ENCODE peak calls at places on chromosome 6, in eight cellular contexts. One of them, this sample, is unnamed.

GRCh38 chr6:89745096-89745495 is 74.5 kb downstream of the MDN1 start:
- DNase-seq in left cardiac atrium: no peak
- DNase-seq in vagina: no peak
- DNase-seq in ovary: no peak
- DNase-seq in stimulated activated CD8-positive, alpha-beta memory T cell treated with anti-CD3 and anti-CD28 coated beads, Interleukin-4, amount 100 ng/mL, for 24 hours: no peak
- DNase-seq in activated CD4-positive, alpha-beta T cell treated with anti-CD3 and anti-CD28 coated beads, Interleukin-2, amount 50 U/mL, for 1 hour: no peak
- DNase-seq in stimulated activated CD4-positive, alpha-beta T cell treated with anti-CD3 and anti-CD28 coated beads, Interleukin-1b, Interleukin-23, amount 100 ng/mL, for 4 hours: no peak
- DNase-seq in activated naive CD4-positive, alpha-beta T cell: no peak
- DNase-seq in this sample: no peak

GRCh38 chr6:3345836-3346235 is 87.1 kb downstream of the PSMG4 start:
- DNase-seq in stimulated activated CD4-positive, alpha-beta T cell treated with anti-CD3 and anti-CD28 coated beads, Interleukin-1b, Interleukin-23, amount 100 ng/mL, for 4 hours: no peak
- DNase-seq in activated naive CD4-positive, alpha-beta T cell: no peak
- DNase-seq in left cardiac atrium: no peak
- DNase-seq in activated CD4-positive, alpha-beta T cell treated with anti-CD3 and anti-CD28 coated beads, Interleukin-2, amount 50 U/mL, for 1 hour: no peak
- DNase-seq in vagina: no peak
- DNase-seq in stimulated activated CD8-positive, alpha-beta memory T cell treated with anti-CD3 and anti-CD28 coated beads, Interleukin-4, amount 100 ng/mL, for 24 hours: no peak
- DNase-seq in ovary: no peak
- DNase-seq in this sample: no peak

GRCh38 chr6:20302702-20303251 is 90.5 kb upstream of the MBOAT1 start:
- DNase-seq in stimulated activated CD4-positive, alpha-beta T cell treated with anti-CD3 and anti-CD28 coated beads, Interleukin-1b, Interleukin-23, amount 100 ng/mL, for 4 hours: no peak
- DNase-seq in vagina: no peak
- DNase-seq in left cardiac atrium: no peak
- DNase-seq in ovary: no peak
- DNase-seq in activated CD4-positive, alpha-beta T cell treated with anti-CD3 and anti-CD28 coated beads, Interleukin-2, amount 50 U/mL, for 1 hour: no peak
- DNase-seq in stimulated activated CD8-positive, alpha-beta memory T cell treated with anti-CD3 and anti-CD28 coated beads, Interleukin-4, amount 100 ng/mL, for 24 hours: no peak
- DNase-seq in activated naive CD4-positive, alpha-beta T cell: no peak
- DNase-seq in this sample: no peak

GRCh38 chr6:45415778-45416518 is 38.2 kb upstream of the SUPT3H start:
- DNase-seq in stimulated activated CD8-positive, alpha-beta memory T cell treated with anti-CD3 and anti-CD28 coated beads, Interleukin-4, amount 100 ng/mL, for 24 hours: no peak
- DNase-seq in vagina: no peak
- DNase-seq in activated naive CD4-positive, alpha-beta T cell: no peak
- DNase-seq in ovary: no peak
- DNase-seq in activated CD4-positive, alpha-beta T cell treated with anti-CD3 and anti-CD28 coated beads, Interleukin-2, amount 50 U/mL, for 1 hour: no peak
- DNase-seq in left cardiac atrium: no peak
- DNase-seq in stimulated activated CD4-positive, alpha-beta T cell treated with anti-CD3 and anti-CD28 coated beads, Interleukin-1b, Interleukin-23, amount 100 ng/mL, for 4 hours: no peak
- DNase-seq in this sample: no peak

GRCh38 chr6:3751730-3752537 is 421 bp upstream of the PXDC1 start:
- DNase-seq in stimulated activated CD8-positive, alpha-beta memory T cell treated with anti-CD3 and anti-CD28 coated beads, Interleukin-4, amount 100 ng/mL, for 24 hours: peak; percentile 55
- DNase-seq in stimulated activated CD4-positive, alpha-beta T cell treated with anti-CD3 and anti-CD28 coated beads, Interleukin-1b, Interleukin-23, amount 100 ng/mL, for 4 hours: peak; percentile 48
- DNase-seq in vagina: no peak
- DNase-seq in activated CD4-positive, alpha-beta T cell treated with anti-CD3 and anti-CD28 coated beads, Interleukin-2, amount 50 U/mL, for 1 hour: peak; percentile 53
- DNase-seq in ovary: peak; percentile 91
- DNase-seq in activated naive CD4-positive, alpha-beta T cell: peak; percentile 29
- DNase-seq in left cardiac atrium: peak; percentile 94
- DNase-seq in this sample: peak; percentile 68

GRCh38 chr6:45574885-45575284 is 197.2 kb upstream of the SUPT3H start:
- DNase-seq in vagina: no peak
- DNase-seq in ovary: no peak
- DNase-seq in activated naive CD4-positive, alpha-beta T cell: no peak
- DNase-seq in activated CD4-positive, alpha-beta T cell treated with anti-CD3 and anti-CD28 coated beads, Interleukin-2, amount 50 U/mL, for 1 hour: no peak
- DNase-seq in left cardiac atrium: no peak
- DNase-seq in stimulated activated CD8-positive, alpha-beta memory T cell treated with anti-CD3 and anti-CD28 coated beads, Interleukin-4, amount 100 ng/mL, for 24 hours: no peak
- DNase-seq in stimulated activated CD4-positive, alpha-beta T cell treated with anti-CD3 and anti-CD28 coated beads, Interleukin-1b, Interleukin-23, amount 100 ng/mL, for 4 hours: no peak
- DNase-seq in this sample: no peak

GRCh38 chr6:134177753-134178229 is 125.4 kb upstream of the SLC2A12 start:
- DNase-seq in ovary: no peak
- DNase-seq in stimulated activated CD4-positive, alpha-beta T cell treated with anti-CD3 and anti-CD28 coated beads, Interleukin-1b, Interleukin-23, amount 100 ng/mL, for 4 hours: no peak
- DNase-seq in activated naive CD4-positive, alpha-beta T cell: no peak
- DNase-seq in vagina: no peak
- DNase-seq in left cardiac atrium: no peak
- DNase-seq in activated CD4-positive, alpha-beta T cell treated with anti-CD3 and anti-CD28 coated beads, Interleukin-2, amount 50 U/mL, for 1 hour: no peak
- DNase-seq in stimulated activated CD8-positive, alpha-beta memory T cell treated with anti-CD3 and anti-CD28 coated beads, Interleukin-4, amount 100 ng/mL, for 24 hours: no peak
- DNase-seq in this sample: no peak

GRCh38 chr6:3291346-3291745 is 32.6 kb downstream of the PSMG4 start:
- DNase-seq in stimulated activated CD8-positive, alpha-beta memory T cell treated with anti-CD3 and anti-CD28 coated beads, Interleukin-4, amount 100 ng/mL, for 24 hours: no peak
- DNase-seq in stimulated activated CD4-positive, alpha-beta T cell treated with anti-CD3 and anti-CD28 coated beads, Interleukin-1b, Interleukin-23, amount 100 ng/mL, for 4 hours: no peak
- DNase-seq in activated CD4-positive, alpha-beta T cell treated with anti-CD3 and anti-CD28 coated beads, Interleukin-2, amount 50 U/mL, for 1 hour: no peak
- DNase-seq in vagina: no peak
- DNase-seq in activated naive CD4-positive, alpha-beta T cell: no peak
- DNase-seq in ovary: no peak
- DNase-seq in left cardiac atrium: no peak
- DNase-seq in this sample: no peak

GRCh38 chr6:26543953-26544352 is 5.8 kb downstream of the HMGN4 start:
- DNase-seq in left cardiac atrium: no peak
- DNase-seq in stimulated activated CD8-positive, alpha-beta memory T cell treated with anti-CD3 and anti-CD28 coated beads, Interleukin-4, amount 100 ng/mL, for 24 hours: no peak
- DNase-seq in activated naive CD4-positive, alpha-beta T cell: no peak
- DNase-seq in ovary: no peak
- DNase-seq in activated CD4-positive, alpha-beta T cell treated with anti-CD3 and anti-CD28 coated beads, Interleukin-2, amount 50 U/mL, for 1 hour: no peak
- DNase-seq in stimulated activated CD4-positive, alpha-beta T cell treated with anti-CD3 and anti-CD28 coated beads, Interleukin-1b, Interleukin-23, amount 100 ng/mL, for 4 hours: no peak
- DNase-seq in vagina: no peak
- DNase-seq in this sample: no peak

GRCh38 chr6:29746846-29747687 is 23.8 kb downstream of the HLA-F start:
- DNase-seq in stimulated activated CD8-positive, alpha-beta memory T cell treated with anti-CD3 and anti-CD28 coated beads, Interleukin-4, amount 100 ng/mL, for 24 hours: no peak
- DNase-seq in activated CD4-positive, alpha-beta T cell treated with anti-CD3 and anti-CD28 coated beads, Interleukin-2, amount 50 U/mL, for 1 hour: no peak
- DNase-seq in ovary: no peak
- DNase-seq in vagina: no peak
- DNase-seq in activated naive CD4-positive, alpha-beta T cell: no peak
- DNase-seq in left cardiac atrium: no peak
- DNase-seq in stimulated activated CD4-positive, alpha-beta T cell treated with anti-CD3 and anti-CD28 coated beads, Interleukin-1b, Interleukin-23, amount 100 ng/mL, for 4 hours: no peak
- DNase-seq in this sample: no peak

GRCh38 chr6:149934249-149935156 is 7.3 kb upstream of the ULBP2 start:
- DNase-seq in stimulated activated CD4-positive, alpha-beta T cell treated with anti-CD3 and anti-CD28 coated beads, Interleukin-1b, Interleukin-23, amount 100 ng/mL, for 4 hours: peak; percentile 73
- DNase-seq in activated CD4-positive, alpha-beta T cell treated with anti-CD3 and anti-CD28 coated beads, Interleukin-2, amount 50 U/mL, for 1 hour: peak; percentile 73
- DNase-seq in vagina: peak; percentile 84
- DNase-seq in activated naive CD4-positive, alpha-beta T cell: peak; percentile 38
- DNase-seq in left cardiac atrium: peak; percentile 54
- DNase-seq in stimulated activated CD8-positive, alpha-beta memory T cell treated with anti-CD3 and anti-CD28 coated beads, Interleukin-4, amount 100 ng/mL, for 24 hours: peak; percentile 33
- DNase-seq in ovary: no peak
- DNase-seq in this sample: no peak

GRCh38 chr6:36249010-36249409 is 20.9 kb upstream of the PNPLA1 start:
- DNase-seq in stimulated activated CD8-positive, alpha-beta memory T cell treated with anti-CD3 and anti-CD28 coated beads, Interleukin-4, amount 100 ng/mL, for 24 hours: no peak
- DNase-seq in activated CD4-positive, alpha-beta T cell treated with anti-CD3 and anti-CD28 coated beads, Interleukin-2, amount 50 U/mL, for 1 hour: no peak
- DNase-seq in activated naive CD4-positive, alpha-beta T cell: no peak
- DNase-seq in stimulated activated CD4-positive, alpha-beta T cell treated with anti-CD3 and anti-CD28 coated beads, Interleukin-1b, Interleukin-23, amount 100 ng/mL, for 4 hours: no peak
- DNase-seq in ovary: no peak
- DNase-seq in left cardiac atrium: no peak
- DNase-seq in vagina: no peak
- DNase-seq in this sample: no peak

GRCh38 chr6:132298344-132298949 is 102.8 kb downstream of the MOXD1 start:
- DNase-seq in activated naive CD4-positive, alpha-beta T cell: no peak
- DNase-seq in stimulated activated CD8-positive, alpha-beta memory T cell treated with anti-CD3 and anti-CD28 coated beads, Interleukin-4, amount 100 ng/mL, for 24 hours: no peak
- DNase-seq in activated CD4-positive, alpha-beta T cell treated with anti-CD3 and anti-CD28 coated beads, Interleukin-2, amount 50 U/mL, for 1 hour: peak; percentile 21
- DNase-seq in left cardiac atrium: peak; percentile 32
- DNase-seq in ovary: no peak
- DNase-seq in vagina: no peak
- DNase-seq in stimulated activated CD4-positive, alpha-beta T cell treated with anti-CD3 and anti-CD28 coated beads, Interleukin-1b, Interleukin-23, amount 100 ng/mL, for 4 hours: no peak
- DNase-seq in this sample: no peak

GRCh38 chr6:113856011-113856551 is 1.1 kb upstream of the MARCKS start:
- DNase-seq in activated naive CD4-positive, alpha-beta T cell: no peak
- DNase-seq in ovary: peak; percentile 9
- DNase-seq in stimulated activated CD8-positive, alpha-beta memory T cell treated with anti-CD3 and anti-CD28 coated beads, Interleukin-4, amount 100 ng/mL, for 24 hours: no peak
- DNase-seq in stimulated activated CD4-positive, alpha-beta T cell treated with anti-CD3 and anti-CD28 coated beads, Interleukin-1b, Interleukin-23, amount 100 ng/mL, for 4 hours: no peak
- DNase-seq in vagina: no peak
- DNase-seq in left cardiac atrium: peak; percentile 23
- DNase-seq in activated CD4-positive, alpha-beta T cell treated with anti-CD3 and anti-CD28 coated beads, Interleukin-2, amount 50 U/mL, for 1 hour: no peak
- DNase-seq in this sample: no peak

GRCh38 chr6:165893431-165893830 is 230.4 kb upstream of the PDE10A start:
- DNase-seq in stimulated activated CD4-positive, alpha-beta T cell treated with anti-CD3 and anti-CD28 coated beads, Interleukin-1b, Interleukin-23, amount 100 ng/mL, for 4 hours: no peak
- DNase-seq in left cardiac atrium: no peak
- DNase-seq in activated naive CD4-positive, alpha-beta T cell: no peak
- DNase-seq in vagina: no peak
- DNase-seq in activated CD4-positive, alpha-beta T cell treated with anti-CD3 and anti-CD28 coated beads, Interleukin-2, amount 50 U/mL, for 1 hour: no peak
- DNase-seq in stimulated activated CD8-positive, alpha-beta memory T cell treated with anti-CD3 and anti-CD28 coated beads, Interleukin-4, amount 100 ng/mL, for 24 hours: no peak
- DNase-seq in ovary: no peak
- DNase-seq in this sample: no peak

GRCh38 chr6:85865665-85866372 is 223.1 kb upstream of the SYNCRIP start:
- DNase-seq in activated CD4-positive, alpha-beta T cell treated with anti-CD3 and anti-CD28 coated beads, Interleukin-2, amount 50 U/mL, for 1 hour: no peak
- DNase-seq in stimulated activated CD8-positive, alpha-beta memory T cell treated with anti-CD3 and anti-CD28 coated beads, Interleukin-4, amount 100 ng/mL, for 24 hours: no peak
- DNase-seq in left cardiac atrium: no peak
- DNase-seq in vagina: no peak
- DNase-seq in ovary: peak; percentile 11
- DNase-seq in stimulated activated CD4-positive, alpha-beta T cell treated with anti-CD3 and anti-CD28 coated beads, Interleukin-1b, Interleukin-23, amount 100 ng/mL, for 4 hours: no peak
- DNase-seq in activated naive CD4-positive, alpha-beta T cell: no peak
- DNase-seq in this sample: no peak

GRCh38 chr6:119985952-119986736 is 636.6 kb upstream of the MAN1A1 start:
- DNase-seq in stimulated activated CD4-positive, alpha-beta T cell treated with anti-CD3 and anti-CD28 coated beads, Interleukin-1b, Interleukin-23, amount 100 ng/mL, for 4 hours: no peak
- DNase-seq in ovary: no peak
- DNase-seq in vagina: no peak
- DNase-seq in left cardiac atrium: no peak
- DNase-seq in activated naive CD4-positive, alpha-beta T cell: no peak
- DNase-seq in activated CD4-positive, alpha-beta T cell treated with anti-CD3 and anti-CD28 coated beads, Interleukin-2, amount 50 U/mL, for 1 hour: no peak
- DNase-seq in stimulated activated CD8-positive, alpha-beta memory T cell treated with anti-CD3 and anti-CD28 coated beads, Interleukin-4, amount 100 ng/mL, for 24 hours: no peak
- DNase-seq in this sample: no peak

GRCh38 chr6:131210469-131210868 is 75.2 kb downstream of the AKAP7 start:
- DNase-seq in left cardiac atrium: no peak
- DNase-seq in ovary: no peak
- DNase-seq in stimulated activated CD4-positive, alpha-beta T cell treated with anti-CD3 and anti-CD28 coated beads, Interleukin-1b, Interleukin-23, amount 100 ng/mL, for 4 hours: no peak
- DNase-seq in activated naive CD4-positive, alpha-beta T cell: no peak
- DNase-seq in stimulated activated CD8-positive, alpha-beta memory T cell treated with anti-CD3 and anti-CD28 coated beads, Interleukin-4, amount 100 ng/mL, for 24 hours: no peak
- DNase-seq in activated CD4-positive, alpha-beta T cell treated with anti-CD3 and anti-CD28 coated beads, Interleukin-2, amount 50 U/mL, for 1 hour: no peak
- DNase-seq in vagina: no peak
- DNase-seq in this sample: no peak

GRCh38 chr6:167426074-167426473 is 101.2 kb downstream of the TTLL2 start:
- DNase-seq in ovary: no peak
- DNase-seq in stimulated activated CD8-positive, alpha-beta memory T cell treated with anti-CD3 and anti-CD28 coated beads, Interleukin-4, amount 100 ng/mL, for 24 hours: no peak
- DNase-seq in activated naive CD4-positive, alpha-beta T cell: no peak
- DNase-seq in stimulated activated CD4-positive, alpha-beta T cell treated with anti-CD3 and anti-CD28 coated beads, Interleukin-1b, Interleukin-23, amount 100 ng/mL, for 4 hours: no peak
- DNase-seq in activated CD4-positive, alpha-beta T cell treated with anti-CD3 and anti-CD28 coated beads, Interleukin-2, amount 50 U/mL, for 1 hour: no peak
- DNase-seq in left cardiac atrium: no peak
- DNase-seq in vagina: no peak
- DNase-seq in this sample: no peak

GRCh38 chr6:46586896-46587295 is 65.7 kb downstream of the CYP39A1 start:
- DNase-seq in left cardiac atrium: no peak
- DNase-seq in ovary: no peak
- DNase-seq in activated CD4-positive, alpha-beta T cell treated with anti-CD3 and anti-CD28 coated beads, Interleukin-2, amount 50 U/mL, for 1 hour: no peak
- DNase-seq in stimulated activated CD4-positive, alpha-beta T cell treated with anti-CD3 and anti-CD28 coated beads, Interleukin-1b, Interleukin-23, amount 100 ng/mL, for 4 hours: no peak
- DNase-seq in vagina: no peak
- DNase-seq in stimulated activated CD8-positive, alpha-beta memory T cell treated with anti-CD3 and anti-CD28 coated beads, Interleukin-4, amount 100 ng/mL, for 24 hours: no peak
- DNase-seq in activated naive CD4-positive, alpha-beta T cell: no peak
- DNase-seq in this sample: no peak

GRCh38 chr6:75275067-75275466 is 9.5 kb downstream of the TMEM30A start:
- DNase-seq in left cardiac atrium: no peak
- DNase-seq in activated CD4-positive, alpha-beta T cell treated with anti-CD3 and anti-CD28 coated beads, Interleukin-2, amount 50 U/mL, for 1 hour: no peak
- DNase-seq in ovary: no peak
- DNase-seq in vagina: no peak
- DNase-seq in activated naive CD4-positive, alpha-beta T cell: no peak
- DNase-seq in stimulated activated CD4-positive, alpha-beta T cell treated with anti-CD3 and anti-CD28 coated beads, Interleukin-1b, Interleukin-23, amount 100 ng/mL, for 4 hours: no peak
- DNase-seq in stimulated activated CD8-positive, alpha-beta memory T cell treated with anti-CD3 and anti-CD28 coated beads, Interleukin-4, amount 100 ng/mL, for 24 hours: no peak
- DNase-seq in this sample: no peak

GRCh38 chr6:49548613-49549304 is 1.7 kb upstream of the C6orf141 start:
- DNase-seq in stimulated activated CD8-positive, alpha-beta memory T cell treated with anti-CD3 and anti-CD28 coated beads, Interleukin-4, amount 100 ng/mL, for 24 hours: no peak
- DNase-seq in stimulated activated CD4-positive, alpha-beta T cell treated with anti-CD3 and anti-CD28 coated beads, Interleukin-1b, Interleukin-23, amount 100 ng/mL, for 4 hours: no peak
- DNase-seq in activated naive CD4-positive, alpha-beta T cell: no peak
- DNase-seq in ovary: no peak
- DNase-seq in vagina: no peak
- DNase-seq in activated CD4-positive, alpha-beta T cell treated with anti-CD3 and anti-CD28 coated beads, Interleukin-2, amount 50 U/mL, for 1 hour: no peak
- DNase-seq in left cardiac atrium: no peak
- DNase-seq in this sample: no peak

GRCh38 chr6:108904731-108905130 is 56.5 kb downstream of the ARMC2 start:
- DNase-seq in ovary: no peak
- DNase-seq in vagina: no peak
- DNase-seq in activated naive CD4-positive, alpha-beta T cell: no peak
- DNase-seq in stimulated activated CD4-positive, alpha-beta T cell treated with anti-CD3 and anti-CD28 coated beads, Interleukin-1b, Interleukin-23, amount 100 ng/mL, for 4 hours: no peak
- DNase-seq in activated CD4-positive, alpha-beta T cell treated with anti-CD3 and anti-CD28 coated beads, Interleukin-2, amount 50 U/mL, for 1 hour: no peak
- DNase-seq in stimulated activated CD8-positive, alpha-beta memory T cell treated with anti-CD3 and anti-CD28 coated beads, Interleukin-4, amount 100 ng/mL, for 24 hours: no peak
- DNase-seq in left cardiac atrium: no peak
- DNase-seq in this sample: no peak

This sample was measured in cortex of kidney.